ENCODE peak calls at places on chromosomes 7 and 10, in seven cellular contexts. One of them, this sample, is unnamed.

GRCh38 chr10:119209736-119210355 is 2.5 kb downstream of the GRK5 start:
- DNase-seq in M059J: no peak
- DNase-seq in HuH-7: no peak
- DNase-seq in left lung: no peak
- DNase-seq in activated T-cell treated with anti-CD3 and anti-CD28 coated beads, Interleukin-2, amount 50 U/mL, for 24 hours: no peak
- DNase-seq in HTR-8/SVneo: no peak
- DNase-seq in endodermal cell: no peak
- DNase-seq in this sample: no peak

GRCh38 chr10:28054211-28054888 is 55.5 kb upstream of the ODAD2 start:
- DNase-seq in endodermal cell: no peak
- DNase-seq in HTR-8/SVneo: peak; percentile 71
- DNase-seq in HuH-7: no peak
- DNase-seq in M059J: peak; percentile 90
- DNase-seq in left lung: no peak
- DNase-seq in activated T-cell treated with anti-CD3 and anti-CD28 coated beads, Interleukin-2, amount 50 U/mL, for 24 hours: no peak
- DNase-seq in this sample: no peak

GRCh38 chr10:29689001-29689400 is 54.2 kb upstream of the SVIL start:
- DNase-seq in activated T-cell treated with anti-CD3 and anti-CD28 coated beads, Interleukin-2, amount 50 U/mL, for 24 hours: no peak
- DNase-seq in HTR-8/SVneo: peak; percentile 47
- DNase-seq in M059J: peak; percentile 77
- DNase-seq in left lung: no peak
- DNase-seq in endodermal cell: no peak
- DNase-seq in HuH-7: no peak
- DNase-seq in this sample: no peak

GRCh38 chr10:126250527-126251310 is 137.6 kb downstream of the ADAM12 start:
- DNase-seq in left lung: no peak
- DNase-seq in endodermal cell: no peak
- DNase-seq in HTR-8/SVneo: no peak
- DNase-seq in HuH-7: no peak
- DNase-seq in activated T-cell treated with anti-CD3 and anti-CD28 coated beads, Interleukin-2, amount 50 U/mL, for 24 hours: no peak
- DNase-seq in M059J: no peak
- DNase-seq in this sample: no peak

GRCh38 chr10:114441107-114441506 is 36.8 kb upstream of the AFAP1L2 start:
- DNase-seq in HuH-7: no peak
- DNase-seq in HTR-8/SVneo: no peak
- DNase-seq in M059J: no peak
- DNase-seq in activated T-cell treated with anti-CD3 and anti-CD28 coated beads, Interleukin-2, amount 50 U/mL, for 24 hours: no peak
- DNase-seq in left lung: no peak
- DNase-seq in endodermal cell: no peak
- DNase-seq in this sample: no peak

GRCh38 chr10:101284171-101285092 is 55.2 kb upstream of the LBX1 start:
- DNase-seq in activated T-cell treated with anti-CD3 and anti-CD28 coated beads, Interleukin-2, amount 50 U/mL, for 24 hours: peak; percentile 38
- DNase-seq in HTR-8/SVneo: no peak
- DNase-seq in HuH-7: no peak
- DNase-seq in endodermal cell: peak; percentile 68
- DNase-seq in M059J: no peak
- DNase-seq in left lung: no peak
- DNase-seq in this sample: no peak

GRCh38 chr10:99993994-99994689 is 15.6 kb downstream of the DNMBP start:
- DNase-seq in activated T-cell treated with anti-CD3 and anti-CD28 coated beads, Interleukin-2, amount 50 U/mL, for 24 hours: peak; percentile 44
- DNase-seq in HuH-7: no peak
- DNase-seq in left lung: peak; percentile 84
- DNase-seq in M059J: peak; percentile 94
- DNase-seq in endodermal cell: no peak
- DNase-seq in HTR-8/SVneo: peak; percentile 74
- DNase-seq in this sample: peak; percentile 96

GRCh38 chr7:332020-332517 is 42.1 kb downstream of the FOXL3 start:
- DNase-seq in activated T-cell treated with anti-CD3 and anti-CD28 coated beads, Interleukin-2, amount 50 U/mL, for 24 hours: no peak
- DNase-seq in HTR-8/SVneo: no peak
- DNase-seq in HuH-7: no peak
- DNase-seq in left lung: peak; percentile 34
- DNase-seq in endodermal cell: no peak
- DNase-seq in M059J: no peak
- DNase-seq in this sample: no peak

GRCh38 chr10:87054373-87055295 is 34.5 kb downstream of the FAM25A start:
- DNase-seq in HuH-7: no peak
- DNase-seq in activated T-cell treated with anti-CD3 and anti-CD28 coated beads, Interleukin-2, amount 50 U/mL, for 24 hours: no peak
- DNase-seq in endodermal cell: peak; percentile 87
- DNase-seq in left lung: peak; percentile 40
- DNase-seq in M059J: peak; percentile 17
- DNase-seq in HTR-8/SVneo: no peak
- DNase-seq in this sample: peak; percentile 3

GRCh38 chr7:26789481-26790175 is 74.8 kb downstream of the SKAP2 start:
- DNase-seq in HTR-8/SVneo: no peak
- DNase-seq in M059J: no peak
- DNase-seq in endodermal cell: no peak
- DNase-seq in left lung: no peak
- DNase-seq in HuH-7: no peak
- DNase-seq in activated T-cell treated with anti-CD3 and anti-CD28 coated beads, Interleukin-2, amount 50 U/mL, for 24 hours: no peak
- DNase-seq in this sample: no peak

GRCh38 chr10:129163536-129163935 is 303.5 kb upstream of the MGMT start:
- DNase-seq in activated T-cell treated with anti-CD3 and anti-CD28 coated beads, Interleukin-2, amount 50 U/mL, for 24 hours: no peak
- DNase-seq in M059J: no peak
- DNase-seq in endodermal cell: no peak
- DNase-seq in HTR-8/SVneo: no peak
- DNase-seq in left lung: no peak
- DNase-seq in HuH-7: no peak
- DNase-seq in this sample: no peak

GRCh38 chr10:124401633-124402032 is 17.1 kb downstream of the OAT start:
- DNase-seq in HTR-8/SVneo: no peak
- DNase-seq in HuH-7: no peak
- DNase-seq in activated T-cell treated with anti-CD3 and anti-CD28 coated beads, Interleukin-2, amount 50 U/mL, for 24 hours: no peak
- DNase-seq in M059J: no peak
- DNase-seq in left lung: no peak
- DNase-seq in endodermal cell: no peak
- DNase-seq in this sample: no peak

GRCh38 chr7:12062062-12062461 is 149.0 kb upstream of the TMEM106B start:
- DNase-seq in left lung: no peak
- DNase-seq in HTR-8/SVneo: no peak
- DNase-seq in HuH-7: no peak
- DNase-seq in M059J: no peak
- DNase-seq in activated T-cell treated with anti-CD3 and anti-CD28 coated beads, Interleukin-2, amount 50 U/mL, for 24 hours: no peak
- DNase-seq in endodermal cell: no peak
- DNase-seq in this sample: peak; percentile 64

GRCh38 chr10:30284860-30285594 is 64.1 kb downstream of the MTPAP start:
- DNase-seq in activated T-cell treated with anti-CD3 and anti-CD28 coated beads, Interleukin-2, amount 50 U/mL, for 24 hours: no peak
- DNase-seq in endodermal cell: no peak
- DNase-seq in left lung: no peak
- DNase-seq in HuH-7: no peak
- DNase-seq in M059J: peak; percentile 24
- DNase-seq in HTR-8/SVneo: peak; percentile 27
- DNase-seq in this sample: no peak

GRCh38 chr7:120991570-120991969 is 3.1 kb downstream of the CPED1 start:
- DNase-seq in HTR-8/SVneo: no peak
- DNase-seq in activated T-cell treated with anti-CD3 and anti-CD28 coated beads, Interleukin-2, amount 50 U/mL, for 24 hours: no peak
- DNase-seq in endodermal cell: no peak
- DNase-seq in left lung: no peak
- DNase-seq in HuH-7: no peak
- DNase-seq in M059J: peak; percentile 77
- DNase-seq in this sample: no peak

GRCh38 chr10:83373659-83374058 is 765.6 kb upstream of the GHITM start:
- DNase-seq in HuH-7: no peak
- DNase-seq in HTR-8/SVneo: no peak
- DNase-seq in endodermal cell: peak; percentile 80
- DNase-seq in M059J: peak; percentile 2
- DNase-seq in left lung: no peak
- DNase-seq in activated T-cell treated with anti-CD3 and anti-CD28 coated beads, Interleukin-2, amount 50 U/mL, for 24 hours: no peak
- DNase-seq in this sample: peak; percentile 52

GRCh38 chr10:111200505-111201186 is 123.8 kb downstream of the ADRA2A start:
- DNase-seq in HTR-8/SVneo: no peak
- DNase-seq in HuH-7: no peak
- DNase-seq in M059J: no peak
- DNase-seq in endodermal cell: no peak
- DNase-seq in left lung: no peak
- DNase-seq in activated T-cell treated with anti-CD3 and anti-CD28 coated beads, Interleukin-2, amount 50 U/mL, for 24 hours: no peak
- DNase-seq in this sample: no peak

GRCh38 chr7:5514440-5515035 is 90.9 kb upstream of the TNRC18 start:
- DNase-seq in HuH-7: no peak
- DNase-seq in activated T-cell treated with anti-CD3 and anti-CD28 coated beads, Interleukin-2, amount 50 U/mL, for 24 hours: no peak
- DNase-seq in left lung: peak; percentile 73
- DNase-seq in M059J: peak; percentile 35
- DNase-seq in endodermal cell: peak; percentile 31
- DNase-seq in HTR-8/SVneo: no peak
- DNase-seq in this sample: no peak

GRCh38 chr10:60203993-60204618 is 185.6 kb downstream of the ANK3 start:
- DNase-seq in left lung: no peak
- DNase-seq in M059J: peak; percentile 33
- DNase-seq in endodermal cell: no peak
- DNase-seq in activated T-cell treated with anti-CD3 and anti-CD28 coated beads, Interleukin-2, amount 50 U/mL, for 24 hours: no peak
- DNase-seq in HuH-7: peak; percentile 9
- DNase-seq in HTR-8/SVneo: peak; percentile 17
- DNase-seq in this sample: peak; percentile 31

GRCh38 chr7:134836447-134836846 is 57.0 kb downstream of the CALD1 start:
- DNase-seq in HuH-7: no peak
- DNase-seq in HTR-8/SVneo: no peak
- DNase-seq in left lung: no peak
- DNase-seq in activated T-cell treated with anti-CD3 and anti-CD28 coated beads, Interleukin-2, amount 50 U/mL, for 24 hours: no peak
- DNase-seq in endodermal cell: no peak
- DNase-seq in M059J: no peak
- DNase-seq in this sample: peak; percentile 37

GRCh38 chr10:689433-690226 is at the start of gene DIP2C:
- DNase-seq in activated T-cell treated with anti-CD3 and anti-CD28 coated beads, Interleukin-2, amount 50 U/mL, for 24 hours: no peak
- DNase-seq in endodermal cell: peak; percentile 85
- DNase-seq in HuH-7: peak; percentile 95
- DNase-seq in M059J: peak; percentile 46
- DNase-seq in left lung: peak; percentile 60
- DNase-seq in HTR-8/SVneo: peak; percentile 78
- DNase-seq in this sample: peak; percentile 61

GRCh38 chr10:22618081-22618785 is 96.1 kb downstream of the PIP4K2A start:
- DNase-seq in activated T-cell treated with anti-CD3 and anti-CD28 coated beads, Interleukin-2, amount 50 U/mL, for 24 hours: no peak
- DNase-seq in left lung: no peak
- DNase-seq in HTR-8/SVneo: no peak
- DNase-seq in endodermal cell: no peak
- DNase-seq in M059J: peak; percentile 75
- DNase-seq in HuH-7: no peak
- DNase-seq in this sample: peak; percentile 76

GRCh38 chr10:110901954-110902819 is 16.8 kb downstream of the BBIP1 start:
- DNase-seq in activated T-cell treated with anti-CD3 and anti-CD28 coated beads, Interleukin-2, amount 50 U/mL, for 24 hours: no peak
- DNase-seq in endodermal cell: no peak
- DNase-seq in left lung: no peak
- DNase-seq in HuH-7: no peak
- DNase-seq in HTR-8/SVneo: no peak
- DNase-seq in M059J: peak; percentile 44
- DNase-seq in this sample: no peak

GRCh38 chr7:75772081-75773077 is at the start of gene CCL26:
- DNase-seq in endodermal cell: no peak
- DNase-seq in HuH-7: no peak
- DNase-seq in M059J: peak; percentile 94
- DNase-seq in left lung: no peak
- DNase-seq in HTR-8/SVneo: peak; percentile 20
- DNase-seq in activated T-cell treated with anti-CD3 and anti-CD28 coated beads, Interleukin-2, amount 50 U/mL, for 24 hours: no peak
- DNase-seq in this sample: no peak

GRCh38 chr10:6771361-6771760 is 191.3 kb upstream of the PRKCQ start:
- DNase-seq in endodermal cell: no peak
- DNase-seq in M059J: no peak
- DNase-seq in left lung: no peak
- DNase-seq in activated T-cell treated with anti-CD3 and anti-CD28 coated beads, Interleukin-2, amount 50 U/mL, for 24 hours: no peak
- DNase-seq in HuH-7: no peak
- DNase-seq in HTR-8/SVneo: no peak
- DNase-seq in this sample: no peak

GRCh38 chr7:50207251-50207564 is 97.3 kb upstream of the IKZF1 start:
- DNase-seq in endodermal cell: peak; percentile 24
- DNase-seq in HTR-8/SVneo: no peak
- DNase-seq in M059J: no peak
- DNase-seq in left lung: no peak
- DNase-seq in activated T-cell treated with anti-CD3 and anti-CD28 coated beads, Interleukin-2, amount 50 U/mL, for 24 hours: no peak
- DNase-seq in HuH-7: no peak
- DNase-seq in this sample: no peak

GRCh38 chr7:50865450-50865849 is 82.8 kb upstream of the GRB10 start:
- DNase-seq in endodermal cell: no peak
- DNase-seq in M059J: no peak
- DNase-seq in left lung: no peak
- DNase-seq in activated T-cell treated with anti-CD3 and anti-CD28 coated beads, Interleukin-2, amount 50 U/mL, for 24 hours: no peak
- DNase-seq in HTR-8/SVneo: no peak
- DNase-seq in HuH-7: no peak
- DNase-seq in this sample: no peak

GRCh38 chr7:37405603-37406122 is 43.0 kb downstream of the ELMO1 start:
- DNase-seq in HuH-7: no peak
- DNase-seq in activated T-cell treated with anti-CD3 and anti-CD28 coated beads, Interleukin-2, amount 50 U/mL, for 24 hours: no peak
- DNase-seq in endodermal cell: no peak
- DNase-seq in HTR-8/SVneo: no peak
- DNase-seq in left lung: no peak
- DNase-seq in M059J: peak; percentile 56
- DNase-seq in this sample: no peak

GRCh38 chr7:28002638-28003037 is 178.0 kb downstream of the JAZF1 start:
- DNase-seq in left lung: no peak
- DNase-seq in HuH-7: no peak
- DNase-seq in M059J: peak; percentile 32
- DNase-seq in activated T-cell treated with anti-CD3 and anti-CD28 coated beads, Interleukin-2, amount 50 U/mL, for 24 hours: no peak
- DNase-seq in HTR-8/SVneo: no peak
- DNase-seq in endodermal cell: no peak
- DNase-seq in this sample: peak; percentile 62

GRCh38 chr7:2717905-2718702 is 30.1 kb downstream of the AMZ1 start:
- DNase-seq in endodermal cell: peak; percentile 41
- DNase-seq in M059J: no peak
- DNase-seq in HTR-8/SVneo: no peak
- DNase-seq in HuH-7: no peak
- DNase-seq in activated T-cell treated with anti-CD3 and anti-CD28 coated beads, Interleukin-2, amount 50 U/mL, for 24 hours: no peak
- DNase-seq in left lung: no peak
- DNase-seq in this sample: no peak

GRCh38 chr7:129279757-129280156 is 54.9 kb downstream of the AHCYL2 start:
- DNase-seq in HTR-8/SVneo: no peak
- DNase-seq in activated T-cell treated with anti-CD3 and anti-CD28 coated beads, Interleukin-2, amount 50 U/mL, for 24 hours: no peak
- DNase-seq in endodermal cell: no peak
- DNase-seq in HuH-7: no peak
- DNase-seq in M059J: peak; percentile 49
- DNase-seq in left lung: no peak
- DNase-seq in this sample: no peak

GRCh38 chr7:6375346-6376101 is 72.2 kb downstream of the DAGLB start:
- DNase-seq in endodermal cell: no peak
- DNase-seq in activated T-cell treated with anti-CD3 and anti-CD28 coated beads, Interleukin-2, amount 50 U/mL, for 24 hours: peak; percentile 43
- DNase-seq in left lung: no peak
- DNase-seq in HTR-8/SVneo: no peak
- DNase-seq in HuH-7: no peak
- DNase-seq in M059J: peak; percentile 20
- DNase-seq in this sample: peak; percentile 76

GRCh38 chr7:114789942-114790341 is 132.0 kb upstream of the MDFIC start:
- DNase-seq in endodermal cell: no peak
- DNase-seq in HuH-7: no peak
- DNase-seq in activated T-cell treated with anti-CD3 and anti-CD28 coated beads, Interleukin-2, amount 50 U/mL, for 24 hours: no peak
- DNase-seq in left lung: no peak
- DNase-seq in HTR-8/SVneo: no peak
- DNase-seq in M059J: peak; percentile 58
- DNase-seq in this sample: no peak

GRCh38 chr7:129609666-129610065 is 1.9 kb upstream of the NRF1 start:
- DNase-seq in HuH-7: no peak
- DNase-seq in endodermal cell: no peak
- DNase-seq in M059J: peak; percentile 65
- DNase-seq in activated T-cell treated with anti-CD3 and anti-CD28 coated beads, Interleukin-2, amount 50 U/mL, for 24 hours: no peak
- DNase-seq in left lung: no peak
- DNase-seq in HTR-8/SVneo: no peak
- DNase-seq in this sample: no peak

GRCh38 chr10:132412316-132413192 is 15.6 kb downstream of the PWWP2B start:
- DNase-seq in left lung: no peak
- DNase-seq in endodermal cell: no peak
- DNase-seq in activated T-cell treated with anti-CD3 and anti-CD28 coated beads, Interleukin-2, amount 50 U/mL, for 24 hours: no peak
- DNase-seq in M059J: peak; percentile 32
- DNase-seq in HTR-8/SVneo: no peak
- DNase-seq in HuH-7: no peak
- DNase-seq in this sample: no peak

GRCh38 chr10:17249820-17250219 is 21.8 kb downstream of the VIM start:
- DNase-seq in M059J: peak; percentile 39
- DNase-seq in activated T-cell treated with anti-CD3 and anti-CD28 coated beads, Interleukin-2, amount 50 U/mL, for 24 hours: no peak
- DNase-seq in HTR-8/SVneo: no peak
- DNase-seq in HuH-7: no peak
- DNase-seq in endodermal cell: no peak
- DNase-seq in left lung: no peak
- DNase-seq in this sample: no peak

GRCh38 chr10:36202861-36203260 is 560.8 kb upstream of the FZD8 start:
- DNase-seq in activated T-cell treated with anti-CD3 and anti-CD28 coated beads, Interleukin-2, amount 50 U/mL, for 24 hours: no peak
- DNase-seq in M059J: no peak
- DNase-seq in left lung: no peak
- DNase-seq in HuH-7: no peak
- DNase-seq in endodermal cell: no peak
- DNase-seq in HTR-8/SVneo: no peak
- DNase-seq in this sample: no peak

GRCh38 chr7:85041599-85042216 is 145.1 kb downstream of the SEMA3D start:
- DNase-seq in endodermal cell: peak; percentile 91
- DNase-seq in activated T-cell treated with anti-CD3 and anti-CD28 coated beads, Interleukin-2, amount 50 U/mL, for 24 hours: peak; percentile 25
- DNase-seq in M059J: peak; percentile 76
- DNase-seq in HuH-7: peak; percentile 17
- DNase-seq in left lung: peak; percentile 55
- DNase-seq in HTR-8/SVneo: peak; percentile 6
- DNase-seq in this sample: peak; percentile 86

This sample was measured in SK-MEL-5.